ENCODE peak calls at places on chromosomes 2 and 18, in ten cellular contexts. O, Z, P, N, J, Y, L, W, R and S are unnamed samples.

GRCh38 chr2:149690825-149691224 is 103.2 kb upstream of the MMADHC start:
- DNase-seq in R (no peak), N (no peak), W (no peak), L (no peak), J (no peak), Z (no peak), Y (no peak), O (no peak), P (no peak), S (no peak)

GRCh38 chr18:906416-907170 is 1.9 kb downstream of the ADCYAP1 start:
- DNase-seq in Z (peak), Y (no peak), W (no peak), P (no peak), N (no peak), O (no peak), R (peak), L (no peak), J (peak), S (no peak)

GRCh38 chr2:134398300-134398699 is 144.4 kb downstream of the MGAT5 start:
- DNase-seq in O (peak), P (no peak), W (no peak), N (no peak), R (no peak), Z (no peak), J (no peak), L (no peak), Y (peak), S (no peak)

GRCh38 chr2:225019100-225019499 is 23.2 kb downstream of the DOCK10 start:
- DNase-seq in Z (no peak), N (no peak), L (no peak), R (no peak), J (no peak), O (no peak), Y (no peak), P (no peak), W (no peak), S (no peak)

GRCh38 chr2:152467677-152468406 is 132.9 kb downstream of the FMNL2 start:
- DNase-seq in J (no peak), R (no peak), P (no peak), N (no peak), Y (no peak), W (no peak), L (no peak), Z (no peak), O (no peak), S (no peak)

GRCh38 chr2:128777091-128778045 is 458.7 kb upstream of the HS6ST1 start:
- DNase-seq in J (no peak), L (no peak), R (no peak), W (no peak), P (no peak), Y (no peak), Z (no peak), N (no peak), O (no peak), S (no peak)

GRCh38 chr2:274503-274902 is 9.8 kb downstream of the ACP1 start:
- DNase-seq in R (no peak), O (no peak), Y (no peak), Z (no peak), L (no peak), P (no peak), W (no peak), J (no peak), N (no peak), S (no peak)

GRCh38 chr2:102848366-102848839 is 86.6 kb downstream of the TMEM182 start:
- DNase-seq in P (peak), Z (peak), R (peak), N (peak), J (peak), W (no peak), Y (peak), L (peak), O (peak), S (no peak)

GRCh38 chr2:165573534-165574461 is 104.3 kb downstream of the CSRNP3 start:
- DNase-seq in R (no peak), J (peak), P (peak), Z (peak), W (no peak), L (no peak), O (no peak), Y (no peak), N (no peak), S (no peak)

GRCh38 chr18:35153609-35154273 is 87.1 kb upstream of the ZNF397 start:
- DNase-seq in P (no peak), L (no peak), W (no peak), J (no peak), O (no peak), Y (peak), R (no peak), N (no peak), Z (no peak), S (no peak)

GRCh38 chr2:152445791-152446201 is 110.8 kb downstream of the FMNL2 start:
- DNase-seq in Y (peak), Z (no peak), P (no peak), R (no peak), L (no peak), N (peak), W (no peak), J (no peak), O (peak), S (no peak)

GRCh38 chr18:61948196-61948800 is 55.5 kb upstream of the RNF152 start:
- DNase-seq in L (no peak), O (peak), W (no peak), Y (no peak), P (no peak), R (no peak), N (no peak), Z (no peak), J (peak), S (no peak)

GRCh38 chr2:45637440-45637839 is 14.0 kb upstream of the PRKCE start:
- DNase-seq in J (no peak), P (no peak), N (no peak), R (no peak), Y (peak), L (no peak), W (no peak), Z (no peak), O (peak), S (no peak)

GRCh38 chr2:218074031-218074430 is 5.0 kb downstream of the RUFY4 start:
- DNase-seq in L (no peak), P (no peak), Z (peak), O (peak), J (peak), Y (peak), W (no peak), R (peak), N (peak), S (no peak)

GRCh38 chr2:62998949-62999348 is 51.7 kb upstream of the OTX1 start:
- DNase-seq in O (peak), L (no peak), Z (no peak), N (no peak), Y (peak), J (no peak), W (no peak), P (no peak), R (no peak), S (no peak)